ENCODE peak calls at places on chromosomes 7 and 10, in five cellular contexts. H is NCI-H1105, Y is iris pigment epithelial cell, Q is GM13976, N is aorta. D is an unnamed sample.

GRCh38 chr10:59589721-59590120 is 119.9 kb downstream of the SLC16A9 start:
- DNase-seq in H (no peak), Y (no peak), Q (no peak), N (no peak), D (no peak)

GRCh38 chr7:107180378-107180777 is 11.6 kb downstream of the HBP1 start:
- DNase-seq in H (no peak), Y (peak), Q (no peak), N (no peak), D (no peak)

GRCh38 chr7:138584696-138585095 is 116.5 kb downstream of the SVOPL start:
- DNase-seq in H (no peak), Y (no peak), Q (no peak), N (no peak), D (no peak)

GRCh38 chr10:11181996-11182395 is 164.3 kb downstream of the CELF2 start:
- DNase-seq in H (no peak), Y (no peak), Q (no peak), N (peak), D (no peak)

GRCh38 chr10:61135276-61135721 is 191.3 kb upstream of the RHOBTB1 start:
- DNase-seq in H (no peak), Y (no peak), Q (no peak), N (no peak), D (no peak)

GRCh38 chr7:2635810-2636701 is 4.3 kb downstream of the TTYH3 start:
- DNase-seq in H (no peak), Y (no peak), Q (no peak), N (peak), D (peak)

GRCh38 chr7:120023494-120024167 is 249.3 kb upstream of the KCND2 start:
- DNase-seq in H (no peak), Y (peak), Q (no peak), N (no peak), D (no peak)

GRCh38 chr10:86043236-86043635 is 323.4 kb downstream of the GRID1 start:
- DNase-seq in H (peak), Y (no peak), Q (no peak), N (no peak), D (no peak)

GRCh38 chr7:151139071-151139521 is 28.4 kb downstream of the GBX1 start:
- DNase-seq in H (no peak), Y (no peak), Q (peak), N (no peak), D (no peak)

GRCh38 chr10:2866569-2866968 is 200.8 kb upstream of the PFKP start:
- DNase-seq in H (no peak), Y (no peak), Q (no peak), N (no peak), D (no peak)

GRCh38 chr10:8273749-8274148 is 219.3 kb downstream of the GATA3 start:
- DNase-seq in H (no peak), Y (no peak), Q (no peak), N (no peak), D (no peak)

GRCh38 chr7:44772867-44773266 is 23.6 kb upstream of the PPIA start:
- DNase-seq in H (no peak), Y (no peak), Q (no peak), N (no peak), D (no peak)

GRCh38 chr7:30450983-30451497 is 27.5 kb downstream of the NOD1 start:
- DNase-seq in H (no peak), Y (no peak), Q (peak), N (no peak), D (no peak)

GRCh38 chr10:132932461-132933307 is 9.7 kb downstream of the CFAP46 start:
- DNase-seq in H (no peak), Y (no peak), Q (no peak), N (no peak), D (no peak)

GRCh38 chr7:69844264-69844868 is 246.1 kb downstream of the AUTS2 start:
- DNase-seq in H (no peak), Y (no peak), Q (no peak), N (no peak), D (no peak)

GRCh38 chr7:108451296-108451848 is 4.9 kb downstream of the NRCAM start:
- DNase-seq in H (no peak), Y (no peak), Q (no peak), N (no peak), D (no peak)

GRCh38 chr7:137923380-137923779 is 76.6 kb upstream of the DGKI start:
- DNase-seq in H (no peak), Y (peak), Q (no peak), N (no peak), D (no peak)

GRCh38 chr10:37734971-37735370 is 122.4 kb downstream of the ZNF248 start:
- DNase-seq in H (no peak), Y (peak), Q (no peak), N (no peak), D (no peak)

GRCh38 chr10:109892885-109893284 is 30.4 kb downstream of the XPNPEP1 start:
- DNase-seq in H (no peak), Y (peak), Q (no peak), N (no peak), D (no peak)

GRCh38 chr7:2172311-2173183 is 60.2 kb downstream of the MAD1L1 start:
- DNase-seq in H (peak), Y (peak), Q (no peak), N (no peak), D (peak)

GRCh38 chr10:77602231-77602912 is 35.2 kb downstream of the KCNMA1 start:
- DNase-seq in H (no peak), Y (peak), Q (no peak), N (no peak), D (no peak)

GRCh38 chr7:135414850-135415439 is 95.0 kb downstream of the CNOT4 start:
- DNase-seq in H (no peak), Y (peak), Q (no peak), N (no peak), D (peak)

GRCh38 chr7:74288034-74288881 is 949 bp upstream of the CLIP2 start:
- DNase-seq in H (no peak), Y (no peak), Q (no peak), N (no peak), D (no peak)

GRCh38 chr10:129383651-129384050 is 83.4 kb upstream of the MGMT start:
- DNase-seq in H (no peak), Y (no peak), Q (no peak), N (no peak), D (no peak)

D was measured in SHP77.